ENCODE peak calls at places on chromosomes 16 and 17, in six cellular contexts. K, R, C, L, T and J are unnamed samples.

GRCh38 chr17:48588074-48588415 is 2.0 kb downstream of the HOXB3 start:
- DNase-seq in C (no peak), K (no peak), R (no peak), L (no peak), T (no peak), J (no peak)

GRCh38 chr16:19907161-19907992 is 22.7 kb upstream of the GPRC5B start:
- DNase-seq in T (peak; percentile 52), C (peak; percentile 60), R (peak; percentile 65), K (peak; percentile 47), L (peak; percentile 29), J (no peak)

GRCh38 chr16:51553910-51554309 is 402.8 kb upstream of the SALL1 start:
- DNase-seq in T (no peak), K (no peak), R (no peak), C (no peak), L (no peak), J (peak; percentile 55)

GRCh38 chr16:56360117-56361008 is 65.0 kb downstream of the AMFR start:
- DNase-seq in T (peak; percentile 9), C (no peak), R (no peak), L (no peak), K (no peak), J (no peak)

GRCh38 chr16:59633996-59634579 is 900.0 kb upstream of the GOT2 start:
- DNase-seq in T (no peak), R (no peak), K (no peak), L (no peak), C (no peak), J (no peak)

GRCh38 chr17:82350182-82351030 is 8.6 kb upstream of the TEX19 start:
- DNase-seq in L (peak; percentile 53), R (no peak), T (no peak), C (no peak), K (no peak), J (no peak)

GRCh38 chr16:23833960-23834685 is 1.7 kb upstream of the PRKCB start:
- DNase-seq in L (no peak), T (no peak), K (no peak), C (no peak), R (no peak), J (no peak)

GRCh38 chr16:85935957-85936760 is 37.2 kb downstream of the IRF8 start:
- DNase-seq in C (peak; percentile 68), L (peak; percentile 85), T (no peak), K (no peak), R (no peak), J (no peak)

GRCh38 chr17:2701996-2702741 is 9.4 kb downstream of the CLUH start:
- DNase-seq in L (no peak), C (no peak), T (no peak), K (no peak), R (no peak), J (no peak)

GRCh38 chr16:80654094-80654862 is 113.5 kb downstream of the DYNLRB2 start:
- DNase-seq in C (no peak), K (no peak), L (no peak), R (no peak), T (no peak), J (no peak)

GRCh38 chr17:79019631-79020584 is 4.1 kb upstream of the C1QTNF1 start:
- DNase-seq in L (peak; percentile 41), K (peak; percentile 91), T (peak; percentile 64), R (peak; percentile 18), C (peak; percentile 52), J (no peak)

GRCh38 chr17:7563115-7563869 is 1.6 kb downstream of the SENP3 start:
- DNase-seq in L (no peak), T (no peak), K (no peak), C (no peak), R (no peak), J (no peak)

GRCh38 chr16:73068546-73069401 is 20.8 kb upstream of the ZFHX3 start:
- DNase-seq in C (no peak), K (peak; percentile 94), R (no peak), T (peak; percentile 78), L (no peak), J (peak; percentile 98)

GRCh38 chr16:73067671-73068545 is 20.0 kb upstream of the ZFHX3 start:
- DNase-seq in K (no peak), L (no peak), R (no peak), T (no peak), C (no peak), J (no peak)

GRCh38 chr16:73066927-73067670 is 19.2 kb upstream of the ZFHX3 start:
- DNase-seq in L (no peak), C (no peak), T (no peak), K (no peak), R (no peak), J (no peak)

GRCh38 chr16:73071131-73071940 is 23.4 kb upstream of the ZFHX3 start:
- DNase-seq in T (peak; percentile 51), L (no peak), R (no peak), C (no peak), K (no peak), J (no peak)

DNA sequence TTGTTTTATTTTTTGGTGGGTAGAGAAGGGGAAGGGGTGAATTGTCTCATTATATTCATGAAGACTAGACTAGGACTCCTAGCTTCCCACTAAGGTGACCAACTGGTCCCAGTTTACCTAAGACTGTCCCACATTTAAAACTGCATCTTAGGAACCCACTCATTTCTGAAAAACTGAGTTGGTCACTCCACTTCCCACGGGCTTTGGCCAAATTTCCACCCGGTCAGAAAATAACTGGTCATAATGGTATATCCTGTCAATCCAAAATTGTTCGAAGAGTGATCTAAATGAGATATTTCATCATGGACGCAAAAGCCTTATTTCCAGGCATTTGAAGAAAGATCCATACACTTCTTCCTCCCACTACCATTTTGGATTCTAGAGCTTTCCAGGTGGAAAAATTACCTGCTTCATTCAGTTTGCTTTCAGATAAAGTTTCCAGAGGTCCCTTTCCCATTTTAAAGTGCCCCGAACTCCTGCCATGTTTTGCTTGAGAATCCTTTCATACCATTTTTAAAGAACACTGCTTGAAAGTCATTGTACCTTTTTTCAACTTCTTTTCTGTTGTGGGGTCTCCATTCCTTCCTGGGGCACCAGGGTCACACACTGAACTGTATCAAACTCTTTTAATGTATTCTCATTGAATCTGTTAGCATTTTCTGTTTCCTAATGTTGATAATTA is 21.8 kb upstream of the ZFHX3 start:
- DNase-seq in C (no peak), K (no peak), R (no peak), T (no peak), L (no peak), J (no peak)
- H3K27ac ChIP-seq in C (no peak overlapping the region), K (peak overlapping the region; percentile 99), R (no peak overlapping the region), T (peak overlapping the region; percentile 84), L (peak overlapping the region; percentile 84), J (peak overlapping the region; percentile 100)

GRCh38 chr16:50549561-50549915 is 1.3 kb downstream of the NKD1 start:
- DNase-seq in K (no peak), L (no peak), R (no peak), C (no peak), T (no peak), J (no peak)

GRCh38 chr16:50548659-50549560 is 714 bp downstream of the NKD1 start:
- DNase-seq in T (no peak), K (no peak), L (no peak), R (no peak), C (no peak), J (no peak)

GRCh38 chr16:50547944-50548658 is at the start of gene NKD1:
- DNase-seq in K (peak; percentile 71), T (peak; percentile 76), R (no peak), L (peak; percentile 70), C (peak; percentile 69), J (no peak)

GRCh38 chr16:50551243-50551642 is 3.0 kb downstream of the NKD1 start:
- DNase-seq in R (no peak), T (no peak), L (no peak), C (no peak), K (no peak), J (no peak)

GRCh38 chr16:50550035-50550434 is 1.8 kb downstream of the NKD1 start:
- DNase-seq in C (no peak), R (no peak), L (no peak), T (no peak), K (peak; percentile 43), J (no peak)
- H3K27ac ChIP-seq in C (no peak overlapping the region), R (no peak overlapping the region), L (no peak overlapping the region), T (no peak overlapping the region), K (peak overlapping the region; percentile 87), J (no peak overlapping the region)

GRCh38 chr16:4529085-4530060 is 9.2 kb downstream of the CDIP1 start:
- DNase-seq in C (no peak), T (no peak), R (no peak), K (no peak), L (peak; percentile 31), J (peak; percentile 24)
- H3K27ac ChIP-seq in C (no peak overlapping the region), T (peak overlapping the region; percentile 39), R (no peak overlapping the region), K (no peak overlapping the region), L (peak overlapping the region; percentile 64), J (peak overlapping the region; percentile 51)

GRCh38 chr17:63676540-63676933 is 23.4 kb downstream of the LIMD2 start:
- DNase-seq in L (no peak), T (no peak), K (no peak), R (no peak), C (no peak), J (no peak)
- H3K27ac ChIP-seq in L (peak overlapping the region; percentile 76), T (peak overlapping the region; percentile 61), K (no peak overlapping the region), R (no peak overlapping the region), C (no peak overlapping the region), J (no peak overlapping the region)

GRCh38 chr17:29667969-29668368 is 45.3 kb upstream of the CORO6 start:
- DNase-seq in C (no peak), L (no peak), T (peak; percentile 45), K (no peak), R (no peak), J (no peak)
- H3K27ac ChIP-seq in C (no peak overlapping the region), L (no peak overlapping the region), T (peak overlapping the region; percentile 80), K (no peak overlapping the region), R (no peak overlapping the region), J (no peak overlapping the region)

GRCh38 chr17:75440738-75441448 is 15.5 kb upstream of the TMEM94 start:
- DNase-seq in C (no peak), R (no peak), L (no peak), K (no peak), T (no peak), J (no peak)
- H3K27ac ChIP-seq in C (no peak overlapping the region), R (no peak overlapping the region), L (no peak overlapping the region), K (peak overlapping the region; percentile 87), T (peak overlapping the region; percentile 47), J (no peak overlapping the region)

DNA sequence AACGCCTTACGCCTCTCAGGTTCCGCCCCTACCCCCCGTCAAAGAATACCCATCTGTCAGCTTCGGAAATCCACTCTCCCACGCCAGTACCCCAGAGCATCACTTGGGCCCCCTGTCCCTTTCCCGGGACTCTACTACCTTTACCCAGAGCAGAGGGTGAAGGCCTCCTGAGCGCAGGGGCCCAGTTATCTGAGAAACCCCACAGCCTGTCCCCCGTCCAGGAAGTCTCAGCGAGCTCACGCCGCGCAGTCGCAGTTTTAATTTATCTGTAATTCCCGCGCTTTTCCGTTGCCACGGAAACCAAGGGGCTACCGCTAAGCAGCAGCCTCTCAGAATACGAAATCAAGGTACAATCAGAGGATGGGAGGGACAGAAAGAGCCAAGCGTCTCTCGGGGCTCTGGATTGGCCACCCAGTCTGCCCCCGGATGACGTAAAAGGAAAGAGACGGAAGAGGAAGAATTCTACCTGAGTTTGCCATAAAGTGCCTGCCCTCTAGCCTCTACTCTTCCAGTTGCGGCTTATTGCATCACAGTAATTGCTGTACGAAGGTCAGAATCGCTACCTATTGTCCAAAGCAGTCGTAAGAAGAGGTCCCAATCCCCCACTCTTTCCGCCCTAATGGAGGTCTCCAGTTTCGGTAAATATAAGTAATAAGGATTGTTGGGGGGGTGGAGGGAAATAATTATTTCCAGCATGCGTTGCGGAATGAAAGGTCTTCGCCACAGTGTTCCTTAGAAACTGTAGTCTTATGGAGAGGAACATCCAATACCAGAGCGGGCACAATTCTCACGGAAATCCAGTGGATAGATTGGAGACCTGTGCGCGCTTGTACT is at the start of gene BRCA1:
- DNase-seq in T (peak; percentile 92), R (peak; percentile 91), C (peak; percentile 97), K (peak; percentile 94), L (peak; percentile 92), J (peak; percentile 97)
- H3K27ac ChIP-seq in T (peak within 1 kb of the TSS; percentile 69), R (peak within 1 kb of the TSS; percentile 97), C (peak within 1 kb of the TSS; percentile 72), K (peak within 1 kb of the TSS; percentile 75), L (peak within 1 kb of the TSS; percentile 89), J (peak within 1 kb of the TSS; percentile 90)

GRCh38 chr17:50103252-50103651 is 8.1 kb downstream of the PDK2 start:
- DNase-seq in R (no peak), C (no peak), K (no peak), L (no peak), T (no peak), J (no peak)
- H3K27ac ChIP-seq in R (no peak overlapping the region), C (no peak overlapping the region), K (peak overlapping the region; percentile 58), L (peak overlapping the region; percentile 98), T (peak overlapping the region; percentile 94), J (no peak overlapping the region)